ENCODE peak calls at places on chromosome 6, in five cellular contexts. X is COR-L47; G is activated CD4-positive, alpha-beta T cell treated with anti-CD3 and anti-CD28 coated beads, Interleukin-2, amount 50 U/mL, for 1 hour; C is dermis blood vessel endothelial cell; E is left cardiac atrium. Y is an unnamed sample.

GRCh38 chr6:37482356-37483292 is 17.1 kb downstream of the CCDC167 start:
- DNase-seq in X (no peak), E (no peak), C (no peak), G (no peak), Y (no peak)

GRCh38 chr6:105902401-105903031 is 183.6 kb upstream of the PRDM1 start:
- DNase-seq in E (no peak), G (no peak), X (no peak), C (no peak), Y (no peak)

GRCh38 chr6:3456794-3457709 is at the start of gene SLC22A23:
- DNase-seq in G (peak; percentile 75), X (peak; percentile 31), E (peak; percentile 60), C (peak; percentile 62), Y (peak; percentile 81)

GRCh38 chr6:127319686-127320085 is 23.7 kb downstream of the ECHDC1 start:
- DNase-seq in C (no peak), G (no peak), X (no peak), E (no peak), Y (no peak)

GRCh38 chr6:46044876-46045617 is 29.4 kb upstream of the CLIC5 start:
- DNase-seq in G (no peak), X (no peak), C (peak; percentile 94), E (peak; percentile 67), Y (no peak)

GRCh38 chr6:25239059-25239458 is 40.1 kb upstream of the CARMIL1 start:
- DNase-seq in G (no peak), C (no peak), E (no peak), X (no peak), Y (no peak)

GRCh38 chr6:33075568-33076405 is at the start of gene HLA-DPB1:
- DNase-seq in E (no peak), X (no peak), C (peak; percentile 69), G (no peak), Y (no peak)

GRCh38 chr6:160029525-160029924 is 60.6 kb downstream of the IGF2R start:
- DNase-seq in X (no peak), E (no peak), C (no peak), G (no peak), Y (no peak)

GRCh38 chr6:31826793-31827285 is 699 bp upstream of the HSPA1B start:
- DNase-seq in X (peak; percentile 60), G (no peak), C (no peak), E (peak; percentile 90), Y (no peak)

GRCh38 chr6:3406928-3407809 is 49.7 kb downstream of the SLC22A23 start:
- DNase-seq in C (no peak), X (no peak), G (no peak), E (no peak), Y (no peak)

GRCh38 chr6:17281497-17282481 is 628 bp downstream of the RBM24 start:
- DNase-seq in X (no peak), G (no peak), C (peak; percentile 69), E (peak; percentile 29), Y (no peak)

GRCh38 chr6:82875573-82876185 is 190.0 kb downstream of the UBE3D start:
- DNase-seq in E (no peak), X (no peak), G (no peak), C (peak; percentile 86), Y (no peak)

GRCh38 chr6:108250240-108250866 is 10.5 kb downstream of the SNX3 start:
- DNase-seq in C (peak; percentile 43), G (no peak), X (no peak), E (no peak), Y (no peak)

GRCh38 chr6:11769244-11769643 is 9.4 kb downstream of the ADTRP start:
- DNase-seq in E (no peak), G (no peak), X (no peak), C (peak; percentile 51), Y (no peak)

GRCh38 chr6:55293116-55293515 is 34.2 kb upstream of the GFRAL start:
- DNase-seq in E (no peak), C (peak; percentile 16), X (no peak), G (no peak), Y (no peak)

GRCh38 chr6:26270121-26270861 is 94.7 kb upstream of the BTN3A2 start:
- DNase-seq in G (no peak), X (peak; percentile 22), E (no peak), C (peak; percentile 43), Y (no peak)

GRCh38 chr6:118387921-118388701 is 160.0 kb upstream of the PLN start:
- DNase-seq in G (no peak), X (no peak), C (peak; percentile 92), E (no peak), Y (no peak)